ENCODE peak calls at places on chromosomes 11 and 22, in ten cellular contexts. K, W, E, I, D, M, L, A, T and P are unnamed samples.

GRCh38 chr11:77470504-77470903 is 3.4 kb downstream of the PAK1 start:
- DNase-seq in M (no peak), W (no peak), T (no peak), A (no peak), I (no peak), D (no peak), E (no peak), K (no peak), L (no peak), P (no peak)

GRCh38 chr11:21625982-21626381 is 566.9 kb upstream of the ANO5 start:
- DNase-seq in K (no peak), D (peak), E (no peak), A (no peak), M (no peak), T (no peak), L (no peak), W (peak), I (no peak), P (no peak)

GRCh38 chr11:65501005-65501529 is 2.2 kb downstream of the MALAT1 start:
- DNase-seq in A (no peak), L (peak), I (no peak), D (no peak), E (no peak), W (no peak), K (no peak), T (no peak), M (no peak), P (no peak)

GRCh38 chr22:50114221-50114981 is 24.6 kb downstream of the MOV10L1 start:
- DNase-seq in L (peak), D (no peak), K (peak), I (no peak), T (peak), W (no peak), M (no peak), A (no peak), E (no peak), P (peak)

GRCh38 chr22:28051787-28052356 is 132.8 kb upstream of the PITPNB start:
- DNase-seq in D (peak), M (no peak), W (peak), L (peak), A (peak), K (peak), T (peak), E (peak), I (peak), P (peak)

GRCh38 chr11:3103076-3103475 is 45.9 kb upstream of the CARS1 start:
- DNase-seq in E (peak), L (no peak), K (no peak), W (no peak), I (no peak), M (no peak), T (no peak), D (no peak), A (no peak), P (no peak)

GRCh38 chr11:5123802-5124521 is 14.2 kb downstream of the OR52A5 start:
- DNase-seq in I (peak), D (no peak), L (peak), A (peak), T (peak), W (peak), K (peak), E (peak), M (no peak), P (peak)

GRCh38 chr22:25702571-25703167 is 39.3 kb upstream of the MYO18B start:
- DNase-seq in A (no peak), K (peak), I (no peak), E (no peak), T (no peak), D (no peak), W (no peak), L (no peak), M (no peak), P (no peak)

GRCh38 chr22:24521791-24522245 is 26.7 kb downstream of the UPB1 start:
- DNase-seq in D (no peak), E (no peak), M (no peak), I (no peak), T (peak), A (peak), K (peak), L (peak), W (peak), P (peak)

GRCh38 chr11:77071671-77072605 is 5.2 kb downstream of the CAPN5 start:
- DNase-seq in W (peak), A (no peak), D (peak), I (no peak), E (peak), T (peak), M (no peak), L (peak), K (peak), P (no peak)

GRCh38 chr11:69860796-69861445 is 41.7 kb upstream of the FGF3 start:
- DNase-seq in I (no peak), L (no peak), E (peak), D (no peak), W (no peak), K (no peak), A (no peak), T (no peak), M (no peak), P (no peak)

GRCh38 chr11:27610946-27611345 is 89.3 kb downstream of the BDNF start:
- DNase-seq in W (no peak), E (no peak), T (no peak), D (no peak), M (no peak), K (no peak), L (no peak), A (no peak), I (no peak), P (no peak)

GRCh38 chr11:31793264-31793663 is 17.9 kb downstream of the PAX6 start:
- DNase-seq in T (no peak), K (no peak), I (no peak), L (no peak), D (no peak), M (no peak), E (no peak), W (no peak), A (no peak), P (no peak)

GRCh38 chr11:112831969-112832368 is 129.3 kb upstream of the NCAM1 start:
- DNase-seq in D (no peak), A (no peak), L (no peak), T (no peak), K (no peak), I (no peak), M (no peak), W (no peak), E (no peak), P (no peak)

GRCh38 chr11:79676396-79676795 is 235.6 kb upstream of the TENM4 start:
- DNase-seq in K (no peak), T (no peak), I (no peak), D (no peak), A (no peak), L (no peak), E (no peak), W (no peak), M (no peak), P (no peak)

GRCh38 chr11:113971506-113972195 is 3.3 kb upstream of the HTR3A start:
- DNase-seq in A (no peak), E (no peak), D (no peak), M (no peak), I (no peak), K (no peak), T (no peak), W (no peak), L (no peak), P (no peak)

GRCh38 chr11:131195801-131196517 is 174.5 kb upstream of the NTM start:
- DNase-seq in M (no peak), L (peak), D (no peak), W (peak), T (peak), A (no peak), E (no peak), K (peak), I (no peak), P (no peak)

GRCh38 chr11:48170176-48170839 is 46.3 kb upstream of the OR4B1 start:
- DNase-seq in E (no peak), K (peak), I (no peak), A (no peak), L (peak), W (no peak), M (no peak), D (no peak), T (peak), P (peak)

GRCh38 chr11:113147249-113147648 is 167.1 kb upstream of the TTC12 start:
- DNase-seq in K (no peak), M (no peak), W (no peak), D (no peak), T (no peak), E (peak), A (no peak), L (no peak), I (no peak), P (peak)

GRCh38 chr22:19242699-19243098 is 48.8 kb downstream of the CLTCL1 start:
- DNase-seq in M (no peak), L (no peak), K (no peak), T (no peak), I (no peak), E (no peak), A (no peak), D (no peak), W (no peak), P (no peak)

GRCh38 chr22:19241593-19241906 is 50.0 kb downstream of the CLTCL1 start:
- DNase-seq in A (no peak), D (no peak), W (no peak), T (no peak), M (no peak), I (no peak), E (no peak), K (no peak), L (no peak), P (no peak)

GRCh38 chr22:19239464-19239863 is 52.1 kb downstream of the CLTCL1 start:
- DNase-seq in L (no peak), E (peak), W (no peak), T (no peak), M (no peak), D (no peak), K (no peak), I (no peak), A (no peak), P (no peak)

GRCh38 chr22:19238900-19239299 is 52.6 kb downstream of the CLTCL1 start:
- DNase-seq in I (no peak), D (no peak), L (no peak), M (no peak), E (no peak), T (no peak), K (no peak), A (no peak), W (no peak), P (no peak)

DNA sequence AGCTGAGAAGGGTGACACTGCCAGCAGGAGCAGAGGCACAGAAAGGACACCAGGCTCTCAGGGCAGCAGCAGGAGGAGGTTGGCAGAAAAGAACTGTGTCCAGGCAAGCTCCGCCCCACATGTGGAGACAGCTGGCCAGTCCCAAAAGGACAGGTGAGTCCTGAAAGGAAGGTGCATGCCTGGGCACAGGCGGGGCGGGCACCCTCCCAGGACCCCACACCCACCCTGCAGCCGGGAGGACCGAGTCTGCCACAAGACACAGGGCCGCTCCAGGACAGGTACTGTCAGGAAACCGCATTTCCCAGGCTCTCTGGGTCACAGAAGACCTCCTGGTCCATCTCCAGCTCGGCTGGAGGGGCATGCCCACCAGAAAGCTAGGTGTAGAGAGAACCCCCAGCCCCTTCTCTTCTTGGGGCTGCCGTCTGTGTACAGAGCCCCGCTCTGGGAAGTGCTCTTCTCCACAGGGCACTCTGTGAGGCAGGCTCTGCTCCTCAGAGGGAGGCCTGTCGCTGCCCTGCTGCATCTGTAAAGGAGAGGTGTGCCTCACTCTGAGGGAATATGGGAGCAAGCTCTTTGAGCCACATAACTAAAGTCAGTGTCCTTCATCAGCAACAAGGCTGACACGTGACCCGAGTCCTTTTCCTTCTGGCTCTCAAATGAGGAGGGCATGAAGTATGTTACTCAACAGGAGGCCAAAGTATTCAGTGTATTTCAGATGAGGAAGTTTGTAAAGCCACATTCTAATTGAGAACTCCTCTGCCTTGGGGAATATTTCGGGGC is 50.5 kb downstream of the CLTCL1 start:
- DNase-seq in L (no peak), A (no peak), I (no peak), D (no peak), T (no peak), E (no peak), K (no peak), W (no peak), M (no peak), P (no peak)
- H3K4me3 ChIP-seq in L (no peak), A (no peak), I (no peak), D (no peak), T (no peak), E (no peak), K (no peak), W (no peak), M (no peak), P (no peak)

DNA sequence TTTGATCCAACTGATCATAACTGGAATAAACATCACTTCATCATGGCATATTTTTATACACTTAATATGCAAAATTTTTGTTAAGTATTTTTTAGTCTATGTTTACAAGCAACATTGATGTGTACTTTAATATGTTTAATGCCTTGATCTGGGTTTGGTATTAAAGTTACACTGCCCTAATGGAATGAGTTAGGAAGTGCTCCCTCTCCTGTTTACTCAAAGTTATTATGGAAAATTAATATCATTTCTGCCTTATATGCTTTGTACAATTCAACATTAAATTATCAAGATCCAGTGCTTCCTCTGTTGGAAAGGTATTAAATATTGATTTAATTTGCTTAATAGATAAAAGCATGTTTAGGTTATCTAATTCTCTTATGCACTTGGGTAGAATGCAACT is 927.3 kb upstream of the RAG2 start:
- DNase-seq in I (no peak), D (no peak), E (no peak), L (peak), A (no peak), T (peak), K (no peak), W (no peak), M (no peak), P (no peak)
- TF ChIP-seq CTCF in I (no peak), D (no peak), E (no peak), L (peak), A (no peak), T (peak), K (peak), W (no peak), M (no peak), P (peak)

GRCh38 chr11:35177370-35177769 is 38.4 kb downstream of the CD44 start:
- DNase-seq in M (no peak), W (no peak), T (peak), K (peak), L (peak), D (no peak), I (no peak), A (no peak), E (no peak), P (no peak)

GRCh38 chr11:35178067-35178805 is 39.3 kb downstream of the CD44 start:
- DNase-seq in D (no peak), M (no peak), I (no peak), K (no peak), L (no peak), T (no peak), A (no peak), W (no peak), E (no peak), P (no peak)

GRCh38 chr11:35180311-35181233 is 41.6 kb downstream of the CD44 start:
- DNase-seq in W (no peak), K (no peak), A (no peak), I (no peak), L (peak), D (no peak), T (no peak), E (no peak), M (no peak), P (no peak)

GRCh38 chr11:35178862-35179261 is 39.9 kb downstream of the CD44 start:
- DNase-seq in E (no peak), D (no peak), A (no peak), M (no peak), K (no peak), W (no peak), L (peak), T (no peak), I (no peak), P (no peak)

DNA sequence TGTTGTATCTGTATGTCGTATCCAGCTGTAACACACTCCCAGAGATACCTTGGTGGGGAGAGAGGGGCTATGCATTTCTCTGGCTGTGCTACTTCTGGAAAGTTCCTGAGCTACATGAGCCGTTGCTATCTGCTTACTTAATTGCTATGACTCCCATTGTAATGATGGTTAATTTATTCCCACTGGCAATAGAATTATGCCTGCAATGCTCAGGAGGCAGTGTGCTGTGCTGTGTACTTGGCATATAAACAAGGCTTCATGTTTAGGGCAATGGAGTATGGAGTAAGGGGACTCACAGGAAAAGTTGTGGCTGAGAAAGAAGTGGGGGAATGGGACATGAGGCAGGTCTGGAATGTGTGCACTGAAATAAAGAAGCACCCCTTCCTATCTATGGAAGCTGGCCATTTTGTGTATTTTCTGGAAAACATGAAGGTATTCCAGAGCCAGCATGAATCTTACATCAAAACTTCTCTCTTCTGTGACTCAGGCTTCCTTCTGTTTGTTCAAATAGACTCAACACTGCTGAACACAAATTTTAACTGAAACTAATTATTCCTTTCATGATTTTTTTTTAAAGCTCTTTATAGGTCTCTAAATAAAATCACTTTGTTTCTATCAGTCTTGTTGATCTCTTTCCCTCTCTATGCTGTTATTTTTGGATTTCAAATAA is 40.6 kb downstream of the CD44 start:
- DNase-seq in I (no peak), L (peak), K (no peak), W (no peak), D (no peak), E (no peak), M (no peak), T (no peak), A (no peak), P (no peak)
- H3K27ac ChIP-seq in I (no peak), L (peak), K (no peak), W (peak), D (peak), E (no peak), M (peak), T (peak), A (peak), P (no peak)

GRCh38 chr11:66720223-66720898 is 8.7 kb downstream of the SPTBN2 start:
- DNase-seq in W (peak), D (no peak), L (peak), M (no peak), E (peak), A (peak), I (peak), K (peak), T (peak), P (peak)

GRCh38 chr11:66718320-66718971 is 10.6 kb downstream of the SPTBN2 start:
- DNase-seq in L (no peak), M (no peak), W (peak), D (no peak), E (no peak), K (no peak), T (no peak), I (no peak), A (no peak), P (no peak)

GRCh38 chr11:66715346-66716085 is 13.5 kb downstream of the SPTBN2 start:
- DNase-seq in I (no peak), M (no peak), T (no peak), K (no peak), D (no peak), L (no peak), W (no peak), A (no peak), E (no peak), P (no peak)

GRCh38 chr11:66719111-66719872 is 9.7 kb downstream of the SPTBN2 start:
- DNase-seq in T (no peak), W (no peak), A (no peak), K (no peak), D (no peak), I (no peak), E (no peak), M (no peak), L (no peak), P (no peak)

GRCh38 chr11:66717925-66718319 is 11.1 kb downstream of the SPTBN2 start:
- DNase-seq in E (no peak), W (no peak), K (no peak), A (no peak), M (no peak), L (no peak), T (no peak), I (no peak), D (no peak), P (no peak)
- H3K4me3 ChIP-seq in E (no peak), W (no peak), K (no peak), A (no peak), M (no peak), L (no peak), T (no peak), I (no peak), D (no peak), P (no peak)

DNA sequence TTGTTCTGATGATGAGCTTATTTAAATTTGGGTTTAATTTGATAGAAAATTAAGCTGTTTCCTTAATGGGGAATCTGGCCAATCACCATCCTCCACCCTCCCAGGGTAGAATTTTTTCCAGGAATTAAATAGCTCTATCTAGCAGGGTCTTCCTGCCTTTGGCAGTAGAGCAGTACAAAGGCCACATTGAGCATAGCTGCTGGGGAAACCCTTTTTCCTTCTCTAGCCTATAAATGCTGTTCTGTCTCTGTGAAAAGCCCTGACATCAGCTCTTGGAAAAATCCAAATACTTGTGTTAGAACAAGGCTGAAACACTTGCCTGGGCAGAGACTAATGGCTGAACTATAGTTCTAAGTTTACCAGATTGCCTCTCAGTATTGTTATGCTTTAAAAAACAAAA is 55.1 kb downstream of the ARHGEF12 start:
- DNase-seq in D (no peak), L (no peak), M (no peak), K (no peak), A (no peak), E (no peak), T (no peak), W (no peak), I (no peak), P (peak)
- TF ChIP-seq CTCF in D (no peak), L (no peak), M (no peak), K (no peak), A (no peak), E (no peak), T (no peak), W (no peak), I (no peak), P (no peak)

DNA sequence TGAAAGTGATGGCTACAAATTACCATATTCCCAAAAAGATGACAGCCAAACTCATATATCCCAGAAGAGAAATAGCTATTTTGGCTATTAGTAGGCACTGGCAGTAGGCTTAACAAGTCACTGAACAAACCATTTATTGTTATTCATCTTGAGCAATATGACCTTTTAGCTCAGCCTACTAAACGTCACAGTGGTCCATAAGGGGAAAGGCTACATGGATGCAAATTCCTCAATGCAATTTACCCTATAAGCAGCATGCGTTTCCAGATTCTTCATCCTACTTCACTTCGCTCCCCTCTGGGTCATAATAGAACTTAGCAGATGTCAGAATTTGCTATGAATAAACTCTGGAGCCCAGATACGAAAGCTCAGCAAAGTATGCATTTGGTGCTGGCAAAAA is 114.0 kb downstream of the SIK3 start:
- DNase-seq in E (no peak), I (no peak), K (peak), W (no peak), D (no peak), A (no peak), M (no peak), T (peak), L (peak), P (peak)
- H3K27ac ChIP-seq in E (peak), I (peak), K (peak), W (peak), D (peak), A (no peak), M (peak), T (peak), L (peak), P (peak)

GRCh38 chr11:129364143-129364654 is 11.4 kb upstream of the BARX2 start:
- DNase-seq in E (peak), M (no peak), K (peak), L (peak), D (no peak), I (peak), T (peak), A (peak), W (peak), P (peak)
- H3K4me3 ChIP-seq in E (no peak), M (no peak), K (no peak), L (no peak), D (no peak), I (peak), T (no peak), A (peak), W (no peak), P (no peak)

GRCh38 chr22:20430641-20431519 is 6.7 kb downstream of the SCARF2 start:
- DNase-seq in A (peak), M (no peak), I (no peak), D (no peak), L (no peak), E (no peak), T (peak), K (no peak), W (peak), P (no peak)
- TF ChIP-seq CTCF in A (peak), M (peak), I (peak), D (no peak), L (no peak), E (no peak), T (peak), K (peak), W (peak), P (no peak)